ENCODE peak calls at places on chromosomes 12 and 14, in seven cellular contexts. Y is IMR-90, P is H9, W is trophoblast cell, T is H1, F is mesendoderm, S is mesenchymal stem cell. Q is an unnamed sample.

GRCh38 chr12:8156845-8157244 is at the start of gene ZNF705A:
- DNase-seq in W (peak; percentile 56), F (peak; percentile 10), P (no peak), S (peak; percentile 73), Y (peak; percentile 87), T (no peak), Q (no peak)

GRCh38 chr12:127767631-127768030 is 499.3 kb upstream of the TMEM132C start:
- DNase-seq in P (no peak), Y (no peak), F (no peak), W (no peak), S (no peak), T (no peak), Q (no peak)

GRCh38 chr12:114678718-114679117 is 5.3 kb downstream of the TBX3 start:
- DNase-seq in W (no peak), P (no peak), Y (no peak), F (no peak), T (no peak), S (no peak), Q (no peak)

GRCh38 chr14:92729632-92730358 is 18.6 kb downstream of the LGMN start:
- DNase-seq in P (no peak), S (peak; percentile 92), T (no peak), W (no peak), Y (peak; percentile 96), F (no peak), Q (no peak)

GRCh38 chr12:68918960-68919359 is 14.0 kb downstream of the CPM start:
- DNase-seq in Y (no peak), F (no peak), P (no peak), W (no peak), T (no peak), S (no peak), Q (no peak)

GRCh38 chr12:76346798-76347420 is 1.3 kb downstream of the BBS10 start:
- DNase-seq in T (no peak), W (peak; percentile 22), F (peak; percentile 43), S (peak; percentile 78), Y (peak; percentile 79), P (no peak), Q (no peak)

GRCh38 chr14:74401504-74402241 is 24.3 kb downstream of the SYNDIG1L start:
- DNase-seq in S (peak; percentile 18), F (peak; percentile 92), Y (no peak), W (peak; percentile 27), T (peak; percentile 76), P (peak; percentile 85), Q (no peak)

GRCh38 chr12:53981652-53982565 is 3.0 kb upstream of the HOXC10 start:
- DNase-seq in P (no peak), Y (no peak), T (no peak), F (no peak), S (no peak), W (no peak), Q (no peak)

GRCh38 chr12:63163542-63163941 is 12.5 kb upstream of the AVPR1A start:
- DNase-seq in W (no peak), T (no peak), P (no peak), S (peak; percentile 3), Y (no peak), F (no peak), Q (no peak)

GRCh38 chr12:5637698-5638097 is 205.8 kb downstream of the NTF3 start:
- DNase-seq in S (no peak), P (no peak), F (no peak), T (no peak), Y (no peak), W (no peak), Q (no peak)

GRCh38 chr14:59093889-59094288 is 94.6 kb upstream of the DAAM1 start:
- DNase-seq in F (no peak), S (no peak), Y (no peak), W (no peak), T (no peak), P (no peak), Q (no peak)

GRCh38 chr14:77105554-77105953 is 7.5 kb downstream of the CIPC start:
- DNase-seq in Y (no peak), P (no peak), S (no peak), T (no peak), W (no peak), F (no peak), Q (no peak)

GRCh38 chr14:81480741-81481140 is 52.9 kb downstream of the SEL1L start:
- DNase-seq in Y (no peak), F (no peak), S (no peak), W (no peak), P (no peak), T (no peak), Q (no peak)

GRCh38 chr14:29681308-29681707 is 246.3 kb downstream of the PRKD1 start:
- DNase-seq in W (no peak), T (no peak), F (no peak), P (no peak), Y (peak; percentile 26), S (no peak), Q (no peak)

GRCh38 chr14:81219821-81220487 is 805 bp downstream of the GTF2A1 start:
- DNase-seq in S (no peak), Y (peak; percentile 7), F (peak; percentile 51), T (peak; percentile 51), P (no peak), W (peak; percentile 56), Q (no peak)

GRCh38 chr12:71546322-71546861 is 106.8 kb downstream of the LGR5 start:
- DNase-seq in Y (no peak), W (no peak), P (no peak), S (no peak), F (peak; percentile 28), T (no peak), Q (no peak)

GRCh38 chr12:71552728-71553501 is 110.7 kb downstream of the ZFC3H1 start:
- DNase-seq in W (peak; percentile 94), T (no peak), S (no peak), P (no peak), F (peak; percentile 57), Y (no peak), Q (no peak)

GRCh38 chr12:71551529-71551928 is 111.9 kb downstream of the LGR5 start:
- DNase-seq in T (no peak), P (no peak), S (peak; percentile 41), Y (peak; percentile 15), W (peak; percentile 11), F (no peak), Q (no peak)

GRCh38 chr12:71548906-71549305 is 109.3 kb downstream of the LGR5 start:
- DNase-seq in F (no peak), S (no peak), T (no peak), Y (no peak), P (no peak), W (no peak), Q (no peak)
- H4K8ac ChIP-seq in F (no peak overlapping the region), S (no peak overlapping the region), T (no peak overlapping the region), Y (no peak overlapping the region), P (no peak overlapping the region), W (no peak overlapping the region), Q (no peak overlapping the region)

DNA sequence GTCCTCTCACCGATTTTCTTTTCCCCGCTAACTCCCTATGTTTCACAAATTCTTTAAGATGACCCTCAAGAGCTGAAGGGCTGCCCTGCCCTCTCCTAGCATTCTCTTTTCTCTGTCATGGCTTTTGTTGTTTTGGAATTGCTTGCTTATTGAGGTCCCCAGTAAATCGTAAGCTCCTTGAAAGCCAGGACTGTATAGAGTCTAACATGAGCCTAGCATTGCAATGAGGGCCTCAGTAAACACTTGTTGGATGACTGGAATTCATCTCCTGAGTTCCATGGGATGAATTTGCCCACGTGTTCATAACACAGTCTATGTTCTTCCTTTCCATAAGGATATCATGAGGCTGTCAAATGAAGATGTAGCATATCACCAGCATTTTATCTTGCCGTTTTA is 92.2 kb downstream of the APAF1 start:
- DNase-seq in P (no peak), F (no peak), W (no peak), S (no peak), Y (peak; percentile 10), T (no peak), Q (no peak)
- H3K4ac ChIP-seq in P (no peak overlapping the region), F (no peak overlapping the region), W (no peak overlapping the region), S (no peak overlapping the region), Y (no peak overlapping the region), T (no peak overlapping the region), Q (no peak overlapping the region)

DNA sequence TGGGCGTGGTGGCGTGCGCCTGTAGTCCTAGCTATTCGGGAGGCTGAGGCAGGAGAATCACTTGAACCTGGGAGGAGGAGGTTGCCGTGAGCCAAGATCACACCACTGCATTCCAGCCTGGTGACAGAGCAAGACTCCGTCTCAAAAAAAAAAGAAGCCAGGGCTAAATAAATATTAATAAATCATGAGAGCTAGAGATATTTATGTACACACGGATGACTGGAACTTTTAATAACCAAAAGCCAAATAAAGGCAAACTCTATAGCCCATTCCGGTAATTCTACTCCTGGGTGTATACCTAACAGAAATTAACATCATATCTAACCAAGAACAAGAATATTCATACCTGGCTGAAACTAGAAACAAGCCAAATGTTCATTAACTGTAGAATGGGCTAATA is 7.7 kb upstream of the TRAFD1 start:
- DNase-seq in F (no peak), T (no peak), P (no peak), W (no peak), S (no peak), Y (no peak), Q (no peak)
- H4K8ac ChIP-seq in F (no peak overlapping the region), T (no peak overlapping the region), P (no peak overlapping the region), W (no peak overlapping the region), S (no peak overlapping the region), Y (no peak overlapping the region), Q (no peak overlapping the region)

DNA sequence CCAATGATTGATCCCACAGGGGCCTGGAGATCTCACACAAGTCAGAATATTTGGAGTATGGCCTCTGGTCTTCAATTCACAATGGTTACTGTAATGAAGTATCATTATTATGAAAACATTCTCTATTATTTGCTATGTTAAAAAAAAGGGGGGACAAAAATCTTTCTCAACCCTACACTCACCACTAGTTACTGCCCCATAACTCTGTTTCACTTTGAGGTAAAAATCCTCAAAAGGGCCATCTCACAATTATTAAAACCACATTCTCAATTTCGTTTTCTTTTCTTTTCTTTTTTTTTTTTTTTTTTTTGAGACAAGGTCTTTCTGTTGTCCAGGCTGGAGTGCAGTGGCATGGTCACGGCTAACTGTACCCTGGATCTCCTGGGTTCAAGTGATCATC is 59.6 kb upstream of the KCNC2 start:
- DNase-seq in T (no peak), S (no peak), W (no peak), P (no peak), F (no peak), Y (no peak), Q (no peak)
- H3K4ac ChIP-seq in T (no peak overlapping the region), S (no peak overlapping the region), W (no peak overlapping the region), P (no peak overlapping the region), F (no peak overlapping the region), Y (no peak overlapping the region), Q (no peak overlapping the region)

Q was measured in neuronal stem cell.